ENCODE peak calls at places on chromosomes 11 and 22, in seven cellular contexts. G, S, U, F, Q, H and P are unnamed samples.

GRCh38 chr11:19642185-19642591 is 70.4 kb upstream of the NAV2 start:
- DNase-seq in H (peak; percentile 88), U (peak; percentile 55), Q (peak; percentile 53), S (no peak), G (no peak), F (no peak), P (no peak)

GRCh38 chr11:12871251-12871650 is 137.9 kb upstream of the RASSF10 start:
- DNase-seq in H (no peak), F (no peak), Q (no peak), S (no peak), U (no peak), G (no peak), P (no peak)

GRCh38 chr11:803467-803742 is 1.6 kb downstream of the PIDD1 start:
- DNase-seq in S (no peak), F (peak; percentile 55), H (no peak), Q (no peak), G (no peak), U (no peak), P (no peak)

GRCh38 chr11:106101797-106102196 is 24.3 kb downstream of the AASDHPPT start:
- DNase-seq in Q (peak; percentile 15), U (peak; percentile 72), F (no peak), S (no peak), G (no peak), H (peak; percentile 83), P (no peak)

GRCh38 chr22:26952004-26952403 is 294.6 kb downstream of the MIAT start:
- DNase-seq in H (no peak), S (no peak), U (no peak), G (no peak), Q (no peak), F (no peak), P (no peak)

GRCh38 chr11:76166314-76166713 is 40.0 kb downstream of the WNT11 start:
- DNase-seq in F (no peak), U (no peak), S (no peak), H (no peak), Q (no peak), G (no peak), P (no peak)

GRCh38 chr11:65859812-65860277 is 388 bp upstream of the MUS81 start:
- DNase-seq in U (no peak), F (peak; percentile 63), Q (no peak), G (no peak), S (peak; percentile 66), H (peak; percentile 34), P (no peak)

GRCh38 chr22:29750559-29750958 is 16.2 kb downstream of the ZMAT5 start:
- DNase-seq in Q (no peak), S (no peak), G (no peak), F (peak; percentile 90), H (no peak), U (no peak), P (no peak)

GRCh38 chr11:123183391-123184099 is 11.5 kb downstream of the CLMP start:
- DNase-seq in Q (no peak), H (peak; percentile 72), U (peak; percentile 33), G (no peak), S (no peak), F (no peak), P (no peak)

GRCh38 chr11:109606256-109606655 is 184.3 kb downstream of the C11orf87 start:
- DNase-seq in S (no peak), F (no peak), Q (no peak), H (no peak), U (no peak), G (no peak), P (no peak)

DNA sequence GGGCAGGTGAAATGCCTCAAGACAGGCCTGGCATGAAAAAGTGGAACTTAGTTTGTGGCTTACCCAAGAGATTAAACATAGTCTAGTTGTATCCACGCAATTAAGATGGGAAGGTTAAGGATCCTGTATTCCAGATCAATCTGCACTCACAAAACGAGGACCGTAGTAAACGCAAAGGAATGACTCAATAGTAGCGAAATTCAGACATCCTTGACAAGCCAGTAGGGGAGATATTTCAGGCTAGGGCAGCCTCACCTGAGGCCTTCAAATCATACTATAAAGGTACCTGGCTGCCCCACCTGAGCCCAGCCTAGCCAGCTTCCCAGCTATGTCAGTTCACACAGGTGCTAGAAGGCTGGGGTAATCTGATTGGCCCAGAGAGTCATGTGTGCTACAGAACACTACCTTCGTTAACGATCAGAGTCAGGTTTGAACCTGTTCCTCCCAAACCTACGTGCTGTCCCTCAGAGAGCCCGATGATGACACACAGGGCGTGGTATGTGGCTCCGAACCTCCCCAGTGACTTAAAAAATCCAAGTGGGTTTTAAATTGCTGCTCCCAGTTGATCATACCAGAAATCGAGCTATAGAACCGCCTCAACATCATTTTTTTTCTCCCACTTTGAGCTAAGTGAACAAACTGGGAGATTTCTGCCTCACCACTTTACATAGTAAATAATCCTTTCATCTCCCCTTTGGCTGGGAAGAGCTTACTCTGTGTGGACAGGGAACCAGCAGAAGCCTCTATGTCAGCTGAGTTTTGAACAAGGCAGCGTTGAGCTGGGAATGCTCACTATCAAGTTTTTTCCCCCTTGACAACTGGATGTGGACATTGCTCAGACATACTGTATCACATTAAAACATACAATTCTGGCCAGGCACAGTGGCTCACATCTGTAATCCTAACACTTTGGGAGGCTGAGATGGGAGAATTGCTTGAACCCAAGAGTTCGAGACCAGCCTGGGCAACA is 46.3 kb downstream of the AHNAK start:
- DNase-seq in S (no peak), Q (no peak), H (no peak), G (no peak), U (no peak), F (no peak), P (no peak)
- TF ChIP-seq CTCF in S (no peak), Q (no peak), H (no peak), G (no peak), U (no peak), F (no peak), P (no peak)

GRCh38 chr22:45731798-45732495 is 60.3 kb downstream of the ATXN10 start:
- DNase-seq in G (no peak), F (no peak), S (no peak), H (peak; percentile 55), Q (peak; percentile 51), U (no peak), P (no peak)
- TF ChIP-seq CTCF in G (peak; percentile 42), F (peak; percentile 20), S (no peak), H (peak; percentile 39), Q (peak; percentile 53), U (peak; percentile 48), P (peak; percentile 64)

DNA sequence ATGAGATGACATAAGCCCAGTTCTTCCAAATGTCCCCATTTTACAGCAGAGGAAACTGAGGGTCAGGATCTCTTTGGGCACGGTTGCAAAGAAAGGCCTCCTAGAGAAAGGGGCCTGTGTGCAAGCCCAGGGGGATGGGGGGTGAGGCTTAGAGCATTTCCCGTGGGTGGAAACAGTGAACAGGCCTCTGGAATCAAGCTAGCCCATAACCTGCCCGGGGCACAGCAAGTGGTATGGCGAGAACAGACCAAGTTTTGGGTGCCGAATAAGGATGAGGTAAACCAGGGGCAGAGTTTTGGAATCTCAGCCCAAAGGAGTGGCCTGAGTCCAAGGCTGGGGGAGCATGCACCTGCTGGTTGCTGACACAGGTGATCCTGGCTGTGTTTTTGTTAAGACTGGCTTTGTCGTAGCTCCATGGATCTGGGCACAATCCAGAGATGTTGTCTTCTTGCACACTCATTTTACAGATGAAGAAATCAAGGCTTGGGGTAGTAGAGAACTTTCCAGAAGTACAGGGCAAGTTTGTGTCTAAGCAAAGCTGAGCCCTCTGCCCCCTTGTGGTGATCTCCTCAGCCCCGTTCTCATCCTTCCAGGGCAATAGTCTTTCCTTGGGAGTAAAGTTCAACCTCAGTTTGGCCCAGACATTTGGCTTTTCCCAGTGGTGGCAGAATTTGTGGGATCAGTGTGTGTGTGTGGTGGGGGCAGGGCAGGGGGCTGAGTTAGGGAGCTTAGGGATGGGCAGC is 53.5 kb upstream of the MYEOV start:
- DNase-seq in S (peak; percentile 37), H (peak; percentile 26), G (no peak), Q (peak; percentile 45), F (no peak), U (no peak), P (no peak)
- TF ChIP-seq CTCF in S (peak; percentile 16), H (peak; percentile 47), G (peak; percentile 15), Q (peak; percentile 55), F (no peak), U (peak; percentile 43), P (peak; percentile 39)

DNA sequence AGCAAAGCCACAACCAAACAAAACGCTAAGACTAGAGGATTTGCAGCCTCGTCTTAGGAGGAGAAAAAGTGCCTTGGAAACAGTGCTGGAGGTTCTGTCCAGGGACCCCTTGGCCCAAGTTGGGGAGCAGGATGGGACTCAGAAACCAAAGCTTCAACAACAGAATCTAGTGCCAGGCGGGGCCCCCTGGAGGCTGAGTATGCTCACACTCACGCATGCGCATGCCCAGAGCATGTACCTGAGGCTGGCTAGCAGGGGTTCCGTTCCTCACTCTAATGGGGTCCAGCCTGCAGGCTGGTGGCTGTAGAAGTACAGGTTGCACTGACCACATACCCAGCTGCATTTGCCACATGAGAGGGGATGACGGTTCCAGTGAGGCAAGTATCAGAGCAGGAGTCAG is 568.6 kb upstream of the CADM1 start:
- DNase-seq in Q (no peak), S (no peak), F (no peak), U (no peak), G (no peak), H (no peak), P (no peak)
- TF ChIP-seq CTCF in Q (no peak), S (no peak), F (no peak), U (no peak), G (no peak), H (no peak), P (peak; percentile 41)